ENCODE peak calls at places on chromosomes 4 and X, in seven cellular contexts. E is HepG2, T is A549, F is H1, N is GM12878, C is HCT116, I is K562. X is an unnamed sample.
A peak's percentile ranks its signal among the peaks of the same experiment; 100 is the strongest.

GRCh38 chr4:30821891-30822612 is 101.9 kb downstream of the PCDH7 start:
- DNase-seq in E (no peak), T (no peak), F (no peak), N (no peak), C (peak; percentile 94), I (no peak), X (peak; percentile 72)

GRCh38 chr4:100842856-100843255 is 325.0 kb upstream of the EMCN start:
- DNase-seq in E (no peak), T (no peak), F (no peak), N (no peak), C (no peak), I (no peak), X (no peak)

GRCh38 chr4:142194905-142195304 is 558.5 kb downstream of the IL15 start:
- DNase-seq in E (no peak), T (no peak), F (no peak), N (no peak), C (no peak), I (no peak), X (peak; percentile 16)

GRCh38 chr4:182764642-182765041 is 152.5 kb downstream of the DCTD start:
- DNase-seq in E (no peak), T (no peak), F (no peak), N (no peak), C (no peak), I (no peak), X (no peak)

GRCh38 chr4:176321589-176321988 is 1.8 kb downstream of the SPCS3 start:
- DNase-seq in E (no peak), T (no peak), F (no peak), N (no peak), C (no peak), I (no peak), X (no peak)

GRCh38 chr4:153154010-153154975 is 50.0 kb upstream of the TRIM2 start:
- DNase-seq in E (no peak), T (no peak), F (no peak), N (no peak), C (no peak), I (no peak), X (peak; percentile 68)

GRCh38 chr4:1331591-1332353 is 15.2 kb upstream of the UVSSA start:
- DNase-seq in E (no peak), T (no peak), F (no peak), N (no peak), C (no peak), I (no peak), X (no peak)

GRCh38 chr4:2954358-2955185 is 8.6 kb downstream of the NOP14 start:
- DNase-seq in E (no peak), T (no peak), F (peak; percentile 78), N (peak; percentile 75), C (peak; percentile 13), I (peak; percentile 33), X (no peak)

GRCh38 chrX:152959626-152960025 is 34.3 kb downstream of the PNMA5 start:
- DNase-seq in E (no peak), T (no peak), F (no peak), N (no peak), C (no peak), I (no peak), X (no peak)

GRCh38 chr4:26065833-26066232 is 151.8 kb downstream of the SMIM20 start:
- DNase-seq in E (no peak), T (no peak), F (no peak), N (no peak), C (no peak), I (no peak), X (no peak)

GRCh38 chrX:22603060-22603459 is 330.3 kb downstream of the CBLL2 start:
- DNase-seq in E (no peak), T (no peak), F (no peak), N (no peak), C (no peak), I (no peak), X (no peak)

GRCh38 chrX:102712216-102712966 is at the start of gene GPRASP2:
- DNase-seq in E (no peak), T (no peak), F (peak; percentile 62), N (no peak), C (no peak), I (peak; percentile 28), X (no peak)

GRCh38 chrX:146241902-146242301 is 424.3 kb downstream of the SLITRK2 start:
- DNase-seq in E (no peak), T (no peak), F (no peak), N (no peak), C (no peak), I (no peak), X (no peak)

GRCh38 chr4:113591982-113592381 is 169.6 kb downstream of the CAMK2D start:
- DNase-seq in E (no peak), T (no peak), F (no peak), N (no peak), C (no peak), I (no peak), X (peak; percentile 44)

GRCh38 chrX:7147978-7148824 is at the start of gene PUDP:
- DNase-seq in E (peak; percentile 57), T (peak; percentile 73), F (peak; percentile 81), N (no peak), C (peak; percentile 37), I (peak; percentile 86), X (peak; percentile 83)

GRCh38 chrX:103565197-103565596 is 20.1 kb upstream of the TCEAL4 start:
- DNase-seq in E (no peak), T (no peak), F (no peak), N (no peak), C (no peak), I (no peak), X (no peak)

GRCh38 chr4:188214861-188215260 is 75.6 kb downstream of the TRIML1 start:
- DNase-seq in E (peak; percentile 61), T (peak; percentile 42), F (no peak), N (no peak), C (peak; percentile 13), I (no peak), X (no peak)

GRCh38 chr4:117740736-117741135 is 293.6 kb upstream of the NDST3 start:
- DNase-seq in E (no peak), T (no peak), F (no peak), N (no peak), C (no peak), I (no peak), X (no peak)

GRCh38 chrX:121336831-121337421 is 289.5 kb downstream of the GLUD2 start:
- DNase-seq in E (no peak), T (no peak), F (no peak), N (no peak), C (peak; percentile 42), I (no peak), X (no peak)

GRCh38 chr4:948101-948935 is 16.1 kb downstream of the TMEM175 start:
- DNase-seq in E (peak; percentile 50), T (no peak), F (no peak), N (no peak), C (no peak), I (no peak), X (no peak)

GRCh38 chrX:148416931-148417330 is 83.5 kb upstream of the AFF2 start:
- DNase-seq in E (no peak), T (no peak), F (no peak), N (no peak), C (no peak), I (no peak), X (no peak)

GRCh38 chrX:50579955-50580354 is 109.3 kb upstream of the DGKK start:
- DNase-seq in E (peak; percentile 68), T (peak; percentile 24), F (no peak), N (peak; percentile 11), C (peak; percentile 59), I (peak; percentile 62), X (peak; percentile 57)

GRCh38 chr4:142348489-142349076 is 497.5 kb downstream of the INPP4B start:
- DNase-seq in E (no peak), T (no peak), F (no peak), N (no peak), C (no peak), I (no peak), X (no peak)

GRCh38 chrX:45888518-45888917 is 656.7 kb downstream of the ZNF674 start:
- DNase-seq in E (no peak), T (no peak), F (no peak), N (no peak), C (no peak), I (no peak), X (no peak)

GRCh38 chrX:45894864-45895645 is 650.2 kb downstream of the ZNF674 start:
- DNase-seq in E (peak; percentile 84), T (no peak), F (no peak), N (no peak), C (no peak), I (no peak), X (no peak)

GRCh38 chrX:45885931-45886330 is 659.3 kb downstream of the ZNF674 start:
- DNase-seq in E (no peak), T (no peak), F (no peak), N (no peak), C (no peak), I (no peak), X (no peak)

GRCh38 chrX:45889471-45889870 is 655.8 kb downstream of the ZNF674 start:
- DNase-seq in E (peak; percentile 1), T (no peak), F (no peak), N (no peak), C (no peak), I (no peak), X (peak; percentile 6)
- TF ChIP-seq CEBPB in E (no peak), T (no peak), F (no peak), N (no peak), C (no peak), I (no peak), X (no peak)

GRCh38 chrX:41334866-41335589 is 1.1 kb downstream of the DDX3X start:
- DNase-seq in E (no peak), T (peak; percentile 33), F (no peak), N (no peak), C (no peak), I (peak; percentile 76), X (peak; percentile 62)
- TF ChIP-seq CEBPB in E (no peak), T (no peak), F (no peak), N (no peak), C (no peak), I (no peak), X (no peak)

DNA sequence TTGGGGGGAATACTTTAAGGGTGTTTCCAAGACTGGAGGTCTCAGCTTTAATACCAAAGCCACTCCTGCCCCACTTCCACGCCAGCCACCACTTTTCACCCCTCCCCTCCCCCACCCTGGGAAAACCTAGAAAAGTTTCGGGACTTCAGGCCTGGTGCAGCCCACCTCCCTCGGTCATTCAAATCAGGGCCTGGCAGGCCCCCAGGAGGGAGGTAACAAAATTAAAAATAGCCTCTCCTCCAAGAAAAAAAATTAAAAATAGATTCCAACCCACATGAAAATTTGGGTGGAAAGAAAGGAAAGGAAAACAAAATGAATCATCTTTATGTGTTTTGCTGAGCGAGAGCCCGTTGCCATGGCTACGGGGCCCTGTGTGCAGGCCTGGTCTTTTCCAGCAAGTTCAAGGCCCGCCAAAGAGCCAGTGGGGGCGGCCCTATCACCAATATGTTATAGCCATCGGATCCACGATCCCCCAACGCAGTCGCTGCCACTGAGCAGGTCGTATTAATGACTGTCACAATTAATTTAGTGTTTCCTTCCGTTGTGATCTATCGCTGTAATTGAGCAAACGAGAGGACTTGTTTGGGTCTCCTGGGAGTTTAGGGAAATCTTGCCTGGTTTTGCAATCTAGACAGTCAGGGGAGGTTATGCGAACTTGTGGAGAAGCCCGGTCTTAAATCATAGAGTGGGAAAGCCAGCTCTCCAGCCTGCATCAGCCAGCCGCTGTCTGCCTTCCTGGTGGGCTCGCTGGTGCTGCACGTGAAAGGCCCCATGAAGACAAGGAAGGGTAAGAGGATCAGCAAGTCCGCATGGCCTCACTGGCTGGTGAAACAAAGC is 452.5 kb downstream of the BCOR start:
- DNase-seq in E (no peak), T (no peak), F (no peak), N (no peak), C (no peak), I (peak; percentile 50), X (peak; percentile 59)
- TF ChIP-seq CEBPB in E (no peak), T (no peak), F (no peak), N (no peak), C (no peak), I (no peak), X (no peak)

GRCh38 chr4:7020290-7020689 is 22.9 kb upstream of the TADA2B start:
- DNase-seq in E (no peak), T (no peak), F (no peak), N (no peak), C (no peak), I (no peak), X (no peak)
- TF ChIP-seq CEBPB in E (no peak), T (no peak), F (no peak), N (no peak), C (no peak), I (no peak), X (no peak)

X was measured in IMR-90.